ENCODE peak calls at places on chromosomes 3 and 15, in eight cellular contexts. L is nucleus accumbens, W is T-helper 1 cell, Q is sigmoid colon, K is transverse colon, N is breast epithelium, X is globus pallidus, T is posterior cingulate gyrus. J is an unnamed sample.

GRCh38 chr15:74384566-74385441 is 17.4 kb upstream of the CYP11A1 start:
- DNase-seq in W (no peak), X (no peak), L (no peak), T (no peak), K (peak), N (peak), Q (no peak), J (peak)

GRCh38 chr3:178369006-178369405 is 167.2 kb upstream of the KCNMB2 start:
- DNase-seq in L (no peak), K (no peak), X (no peak), N (no peak), W (no peak), T (no peak), Q (no peak), J (no peak)

GRCh38 chr3:49570033-49570654 is 15.9 kb downstream of the BSN start:
- DNase-seq in N (no peak), T (no peak), L (no peak), Q (no peak), X (no peak), K (no peak), W (no peak), J (no peak)

GRCh38 chr15:67762610-67763368 is 62.5 kb upstream of the SKOR1 start:
- DNase-seq in Q (no peak), W (no peak), X (no peak), T (no peak), L (no peak), K (no peak), N (no peak), J (no peak)

GRCh38 chr3:14505001-14505802 is 34.9 kb downstream of the GRIP2 start:
- DNase-seq in L (no peak), X (no peak), K (no peak), T (no peak), Q (peak), N (no peak), W (no peak), J (no peak)

GRCh38 chr15:68442041-68442440 is 10.1 kb upstream of the ITGA11 start:
- DNase-seq in K (no peak), L (no peak), N (no peak), Q (no peak), X (no peak), W (no peak), T (no peak), J (peak)

GRCh38 chr15:74725241-74725774 is at the start of gene CYP1A1:
- DNase-seq in T (peak), W (no peak), K (peak), L (peak), Q (no peak), N (no peak), X (no peak), J (peak)

GRCh38 chr15:40217166-40217785 is 21.6 kb upstream of the PAK6 start:
- DNase-seq in Q (no peak), W (no peak), T (no peak), K (peak), L (no peak), N (peak), X (peak), J (peak)

GRCh38 chr15:69826818-69827174 is 270.9 kb downstream of the TLE3 start:
- DNase-seq in T (no peak), K (no peak), X (no peak), Q (no peak), W (no peak), L (no peak), N (no peak), J (peak)

GRCh38 chr3:129118745-129119144 is 2.9 kb downstream of the RAB43 start:
- DNase-seq in N (no peak), K (no peak), L (no peak), X (no peak), Q (no peak), W (no peak), T (no peak), J (no peak)

GRCh38 chr15:75578206-75578947 is 738 bp downstream of the PTPN9 start:
- DNase-seq in Q (no peak), K (peak), N (no peak), L (peak), W (no peak), X (peak), T (no peak), J (peak)

GRCh38 chr3:194281766-194282165 is 69.4 kb downstream of the CPN2 start:
- DNase-seq in W (no peak), X (no peak), L (no peak), T (no peak), N (peak), K (peak), Q (no peak), J (no peak)

GRCh38 chr15:66004618-66005262 is 135.4 kb downstream of the RAB11A start:
- DNase-seq in Q (no peak), N (no peak), W (no peak), T (no peak), X (no peak), L (no peak), K (no peak), J (peak)

GRCh38 chr3:37923576-37923926 is 61.9 kb downstream of the CTDSPL start:
- DNase-seq in X (no peak), N (no peak), T (no peak), W (no peak), K (no peak), L (no peak), Q (no peak), J (no peak)

GRCh38 chr3:73718326-73719110 is 93.8 kb upstream of the PDZRN3 start:
- DNase-seq in T (no peak), N (peak), W (no peak), X (no peak), K (no peak), Q (no peak), L (no peak), J (no peak)

GRCh38 chr15:76553564-76553963 is 217.0 kb downstream of the ISL2 start:
- DNase-seq in T (no peak), W (no peak), K (no peak), Q (no peak), N (no peak), L (no peak), X (no peak), J (no peak)

GRCh38 chr3:170524072-170524471 is 61.8 kb downstream of the SLC7A14 start:
- DNase-seq in T (no peak), Q (no peak), N (no peak), W (no peak), X (no peak), K (no peak), L (no peak), J (no peak)

GRCh38 chr3:50299929-50300680 is 900 bp upstream of the HYAL3 start:
- DNase-seq in N (no peak), T (no peak), Q (peak), X (peak), K (no peak), L (no peak), W (no peak), J (peak)

GRCh38 chr15:36758800-36759199 is 179.4 kb downstream of the CDIN1 start:
- DNase-seq in L (no peak), Q (no peak), N (no peak), W (no peak), X (no peak), K (no peak), T (no peak), J (no peak)

J was measured in M059J.